ENCODE peak calls at places on chromosomes 1 and 21, in five cellular contexts. P, M, R, O and U are unnamed samples.

GRCh38 chr1:7187121-7187510 is 401.9 kb downstream of the CAMTA1 start:
- DNase-seq in P (no peak), M (no peak), R (no peak), O (no peak), U (no peak)

GRCh38 chr1:117150316-117150715 is 28.8 kb upstream of the TRIM45 start:
- DNase-seq in P (peak), M (no peak), R (no peak), O (no peak), U (no peak)

GRCh38 chr1:186985889-186986491 is 157.2 kb downstream of the PLA2G4A start:
- DNase-seq in P (peak), M (no peak), R (no peak), O (peak), U (no peak)

GRCh38 chr1:193537266-193538003 is 351.0 kb upstream of the B3GALT2 start:
- DNase-seq in P (no peak), M (no peak), R (no peak), O (no peak), U (no peak)

GRCh38 chr1:10292188-10292587 is 81.8 kb downstream of the KIF1B start:
- DNase-seq in P (no peak), M (no peak), R (no peak), O (no peak), U (no peak)

GRCh38 chr1:223341111-223341510 is 22.9 kb downstream of the SUSD4 start:
- DNase-seq in P (peak), M (peak), R (peak), O (no peak), U (no peak)

GRCh38 chr1:53398091-53398490 is 61.1 kb upstream of the DMRTB1 start:
- DNase-seq in P (no peak), M (peak), R (no peak), O (no peak), U (peak)

GRCh38 chr1:154880651-154881050 is 10.6 kb upstream of the KCNN3 start:
- DNase-seq in P (no peak), M (peak), R (no peak), O (no peak), U (no peak)

GRCh38 chr1:78334952-78335351 is 155.8 kb upstream of the PTGFR start:
- DNase-seq in P (no peak), M (no peak), R (no peak), O (no peak), U (peak)

GRCh38 chr1:150221552-150221951 is 14.4 kb downstream of the ANP32E start:
- DNase-seq in P (peak), M (no peak), R (no peak), O (no peak), U (no peak)

GRCh38 chr1:145845144-145845513 is 301 bp upstream of the NUDT17 start:
- DNase-seq in P (no peak), M (no peak), R (no peak), O (peak), U (no peak)

GRCh38 chr1:40344597-40344996 is 27.5 kb upstream of the COL9A2 start:
- DNase-seq in P (peak), M (peak), R (peak), O (no peak), U (peak)

GRCh38 chr1:207711285-207711684 is 40.6 kb upstream of the CD46 start:
- DNase-seq in P (no peak), M (no peak), R (no peak), O (no peak), U (no peak)

GRCh38 chr1:115091582-115091981 is 2.3 kb upstream of the TSPAN2 start:
- DNase-seq in P (no peak), M (no peak), R (no peak), O (no peak), U (no peak)

GRCh38 chr1:151847867-151848596 is 5.5 kb downstream of the THEM5 start:
- DNase-seq in P (no peak), M (peak), R (no peak), O (no peak), U (no peak)

GRCh38 chr1:46020005-46020404 is 112.4 kb downstream of the PIK3R3 start:
- DNase-seq in P (no peak), M (peak), R (no peak), O (no peak), U (peak)

GRCh38 chr1:151584278-151584677 is 27.6 kb upstream of the SNX27 start:
- DNase-seq in P (no peak), M (no peak), R (no peak), O (no peak), U (no peak)

GRCh38 chr1:203379831-203380230 is 28.9 kb upstream of the FMOD start:
- DNase-seq in P (no peak), M (no peak), R (no peak), O (no peak), U (no peak)

GRCh38 chr1:54287176-54287650 is 87.2 kb downstream of the MRPL37 start:
- DNase-seq in P (peak), M (peak), R (peak), O (peak), U (peak)

GRCh38 chr21:17613242-17613676 is 558 bp upstream of the BTG3 start:
- DNase-seq in P (peak), M (peak), R (peak), O (no peak), U (no peak)

GRCh38 chr1:245878585-245878984 is 628.5 kb downstream of the SMYD3 start:
- DNase-seq in P (no peak), M (no peak), R (no peak), O (no peak), U (no peak)

GRCh38 chr1:97996880-97997279 is 76.0 kb upstream of the DPYD start:
- DNase-seq in P (no peak), M (no peak), R (no peak), O (no peak), U (no peak)

GRCh38 chr1:66752000-66752592 is at the start of gene DYNLT5:
- DNase-seq in P (peak), M (peak), R (peak), O (no peak), U (no peak)

GRCh38 chr1:11640101-11640500 is 14.1 kb downstream of the FBXO2 start:
- DNase-seq in P (no peak), M (no peak), R (no peak), O (no peak), U (no peak)

GRCh38 chr1:215277537-215277936 is 195.0 kb downstream of the KCNK2 start:
- DNase-seq in P (peak), M (no peak), R (no peak), O (no peak), U (peak)

GRCh38 chr1:222777977-222778376 is 36.9 kb upstream of the DISP1 start:
- DNase-seq in P (no peak), M (no peak), R (no peak), O (no peak), U (peak)

GRCh38 chr1:117852846-117853555 is 76.4 kb downstream of the GDAP2 start:
- DNase-seq in P (no peak), M (no peak), R (no peak), O (no peak), U (no peak)

GRCh38 chr1:229448373-229448772 is 14.5 kb upstream of the ACTA1 start:
- DNase-seq in P (no peak), M (no peak), R (no peak), O (no peak), U (no peak)

GRCh38 chr1:36172017-36172747 is 16.2 kb downstream of the MAP7D1 start:
- DNase-seq in P (no peak), M (no peak), R (no peak), O (no peak), U (no peak)

GRCh38 chr1:42420911-42421585 is 34.8 kb downstream of the ZMYND12 start:
- DNase-seq in P (peak), M (peak), R (no peak), O (no peak), U (peak)
- H3K4me3 ChIP-seq in P (no peak), M (no peak), R (no peak), O (no peak), U (no peak)

DNA sequence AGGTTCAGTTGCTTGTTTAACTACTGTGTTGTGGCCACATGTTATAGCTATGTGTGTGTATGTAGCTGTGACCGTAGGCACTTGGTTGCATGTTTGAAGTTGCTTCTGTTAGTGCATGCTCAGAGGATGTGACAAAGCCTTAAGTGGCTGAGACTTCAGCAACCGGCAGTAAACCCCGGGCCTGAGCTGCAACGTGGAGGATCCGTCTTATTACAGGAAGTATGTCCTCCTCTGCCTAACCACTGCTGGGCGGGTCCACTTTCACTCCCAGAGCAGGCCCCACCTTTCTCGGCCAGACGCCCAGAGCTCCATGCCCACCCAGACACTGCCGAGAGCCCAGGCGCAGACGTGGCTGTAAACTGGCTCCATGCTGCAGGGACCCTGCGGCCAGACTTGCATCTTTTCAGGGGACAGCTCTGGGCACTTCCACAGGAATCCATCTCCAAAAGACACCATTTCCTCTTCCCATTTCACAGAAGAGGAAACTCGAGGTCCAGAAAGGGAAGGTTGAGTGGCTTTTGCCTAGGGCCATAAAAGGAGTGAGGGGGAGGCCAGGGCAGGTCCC is 2.2 kb downstream of the TCEA3 start:
- DNase-seq in P (peak), M (peak), R (peak), O (peak), U (peak)
- H3K4me3 ChIP-seq in P (no peak), M (peak), R (peak), O (no peak), U (no peak)

GRCh38 chr1:27044613-27045091 is 32.0 kb upstream of the TENT5B start:
- DNase-seq in P (peak), M (peak), R (peak), O (peak), U (no peak)
- H3K4me3 ChIP-seq in P (no peak), M (peak), R (no peak), O (no peak), U (no peak)

GRCh38 chr1:24737368-24738117 is 7.7 kb upstream of the CLIC4 start:
- DNase-seq in P (no peak), M (no peak), R (no peak), O (no peak), U (no peak)

GRCh38 chr1:24735156-24735618 is 10.1 kb upstream of the CLIC4 start:
- DNase-seq in P (no peak), M (peak), R (no peak), O (no peak), U (no peak)

GRCh38 chr1:24739241-24739640 is 6.0 kb upstream of the CLIC4 start:
- DNase-seq in P (no peak), M (no peak), R (no peak), O (no peak), U (no peak)

GRCh38 chr1:24735619-24736375 is 9.4 kb upstream of the CLIC4 start:
- DNase-seq in P (peak), M (peak), R (no peak), O (no peak), U (no peak)
- H3K4me3 ChIP-seq in P (no peak), M (no peak), R (peak), O (no peak), U (no peak)

GRCh38 chr1:2267862-2268261 is 39.7 kb downstream of the SKI start:
- DNase-seq in P (no peak), M (no peak), R (peak), O (no peak), U (no peak)
- H3K4me3 ChIP-seq in P (no peak), M (no peak), R (no peak), O (no peak), U (no peak)

GRCh38 chr21:33039542-33039941 is 13.8 kb downstream of the OLIG2 start:
- DNase-seq in P (no peak), M (peak), R (no peak), O (no peak), U (no peak)
- H3K4me3 ChIP-seq in P (no peak), M (no peak), R (no peak), O (no peak), U (no peak)